ENCODE peak calls at places on chromosomes 1 and 21, in ten cellular contexts. C, W, A, Y, Z, E, J, L, T and B are unnamed samples.

GRCh38 chr1:173356211-173356762 is 120.8 kb upstream of the PRDX6 start:
- DNase-seq in C (no peak), W (no peak), A (no peak), Y (no peak), Z (no peak), E (no peak), J (no peak), L (no peak), T (no peak), B (no peak)

GRCh38 chr1:6859415-6860343 is 74.4 kb downstream of the CAMTA1 start:
- DNase-seq in C (no peak), W (no peak), A (no peak), Y (peak), Z (no peak), E (peak), J (no peak), L (no peak), T (no peak), B (no peak)

GRCh38 chr1:7538033-7538432 is 233.1 kb upstream of the VAMP3 start:
- DNase-seq in C (no peak), W (no peak), A (no peak), Y (peak), Z (no peak), E (no peak), J (no peak), L (no peak), T (no peak), B (no peak)

GRCh38 chr1:5885471-5886139 is 106.6 kb downstream of the NPHP4 start:
- DNase-seq in C (no peak), W (no peak), A (no peak), Y (no peak), Z (no peak), E (no peak), J (no peak), L (no peak), T (no peak), B (no peak)

GRCh38 chr1:226201029-226201593 is 14.6 kb upstream of the ACBD3 start:
- DNase-seq in C (no peak), W (no peak), A (no peak), Y (peak), Z (no peak), E (peak), J (peak), L (no peak), T (no peak), B (no peak)

GRCh38 chr1:16082283-16083038 is 9.0 kb upstream of the FAM131C start:
- DNase-seq in C (peak), W (no peak), A (peak), Y (peak), Z (peak), E (no peak), J (peak), L (peak), T (no peak), B (no peak)

GRCh38 chr1:164644774-164645634 is 86.0 kb downstream of the PBX1 start:
- DNase-seq in C (no peak), W (no peak), A (no peak), Y (no peak), Z (no peak), E (peak), J (peak), L (no peak), T (no peak), B (no peak)

GRCh38 chr1:110185181-110185580 is 24.9 kb upstream of the KCNC4 start:
- DNase-seq in C (no peak), W (no peak), A (no peak), Y (no peak), Z (no peak), E (no peak), J (no peak), L (no peak), T (no peak), B (no peak)

GRCh38 chr1:179083031-179083345 is 1.1 kb downstream of the TOR3A start:
- DNase-seq in C (no peak), W (no peak), A (no peak), Y (peak), Z (no peak), E (no peak), J (no peak), L (no peak), T (no peak), B (no peak)

GRCh38 chr1:200168926-200169325 is 141.4 kb downstream of the NR5A2 start:
- DNase-seq in C (no peak), W (no peak), A (no peak), Y (no peak), Z (no peak), E (no peak), J (no peak), L (no peak), T (no peak), B (no peak)

GRCh38 chr21:45580181-45580575 is 37.9 kb upstream of the SLC19A1 start:
- DNase-seq in C (no peak), W (peak), A (no peak), Y (no peak), Z (no peak), E (no peak), J (no peak), L (no peak), T (no peak), B (no peak)

GRCh38 chr1:204432708-204433107 is 21.1 kb upstream of the PPP1R15B start:
- DNase-seq in C (no peak), W (no peak), A (no peak), Y (no peak), Z (no peak), E (no peak), J (no peak), L (no peak), T (no peak), B (no peak)

GRCh38 chr1:209612646-209613350 is 29.3 kb downstream of the CAMK1G start:
- DNase-seq in C (no peak), W (no peak), A (no peak), Y (no peak), Z (no peak), E (no peak), J (no peak), L (no peak), T (no peak), B (no peak)

GRCh38 chr1:185317886-185318310 is 855 bp upstream of the IVNS1ABP start:
- DNase-seq in C (no peak), W (peak), A (no peak), Y (peak), Z (no peak), E (peak), J (peak), L (peak), T (peak), B (no peak)

GRCh38 chr1:59116920-59117542 is 179.9 kb upstream of the FGGY start:
- DNase-seq in C (no peak), W (no peak), A (peak), Y (peak), Z (peak), E (no peak), J (no peak), L (no peak), T (no peak), B (no peak)

GRCh38 chr1:40450491-40451237 is 388 bp downstream of the ZFP69B start:
- DNase-seq in C (no peak), W (no peak), A (no peak), Y (peak), Z (no peak), E (no peak), J (peak), L (peak), T (no peak), B (peak)

GRCh38 chr1:225874431-225874830 is 7.7 kb downstream of the TMEM63A start:
- DNase-seq in C (no peak), W (no peak), A (no peak), Y (no peak), Z (no peak), E (no peak), J (no peak), L (no peak), T (no peak), B (no peak)

GRCh38 chr21:44064852-44065403 is 42.3 kb upstream of the PWP2 start:
- DNase-seq in C (no peak), W (peak), A (no peak), Y (no peak), Z (no peak), E (no peak), J (no peak), L (no peak), T (no peak), B (no peak)

GRCh38 chr1:32336963-32337675 is 1.1 kb upstream of the MARCKSL1 start:
- DNase-seq in C (no peak), W (no peak), A (no peak), Y (no peak), Z (no peak), E (no peak), J (no peak), L (peak), T (no peak), B (no peak)

GRCh38 chr21:44753357-44753756 is 42.0 kb upstream of the TSPEAR start:
- DNase-seq in C (no peak), W (no peak), A (no peak), Y (no peak), Z (no peak), E (no peak), J (no peak), L (no peak), T (peak), B (no peak)

GRCh38 chr1:59699227-59699847 is 115.4 kb upstream of the HOOK1 start:
- DNase-seq in C (no peak), W (no peak), A (no peak), Y (peak), Z (no peak), E (peak), J (peak), L (no peak), T (no peak), B (no peak)

GRCh38 chr1:30846587-30846986 is 62.0 kb downstream of the SDC3 start:
- DNase-seq in C (no peak), W (no peak), A (no peak), Y (no peak), Z (no peak), E (no peak), J (no peak), L (no peak), T (no peak), B (no peak)

GRCh38 chr1:224124220-224124619 is 10.3 kb downstream of the FBXO28 start:
- DNase-seq in C (no peak), W (no peak), A (no peak), Y (no peak), Z (no peak), E (no peak), J (no peak), L (no peak), T (no peak), B (no peak)

GRCh38 chr21:25961042-25961441 is 209.5 kb downstream of the APP start:
- DNase-seq in C (no peak), W (no peak), A (no peak), Y (peak), Z (peak), E (no peak), J (no peak), L (no peak), T (no peak), B (no peak)

GRCh38 chr1:180228648-180229482 is 1.2 kb upstream of the LHX4 start:
- DNase-seq in C (no peak), W (no peak), A (no peak), Y (no peak), Z (no peak), E (no peak), J (peak), L (no peak), T (no peak), B (no peak)

GRCh38 chr1:75996196-75996595 is 64.0 kb upstream of the ASB17 start:
- DNase-seq in C (no peak), W (no peak), A (no peak), Y (no peak), Z (no peak), E (no peak), J (no peak), L (no peak), T (no peak), B (no peak)

GRCh38 chr1:2868571-2868970 is 67.1 kb upstream of the TTC34 start:
- DNase-seq in C (no peak), W (no peak), A (no peak), Y (no peak), Z (no peak), E (no peak), J (no peak), L (no peak), T (no peak), B (no peak)

GRCh38 chr1:52798331-52798730 is 44.2 kb upstream of the ZYG11A start:
- DNase-seq in C (no peak), W (no peak), A (no peak), Y (no peak), Z (no peak), E (no peak), J (no peak), L (no peak), T (no peak), B (no peak)

GRCh38 chr1:154881820-154882535 is 11.9 kb upstream of the KCNN3 start:
- DNase-seq in C (no peak), W (no peak), A (no peak), Y (no peak), Z (no peak), E (no peak), J (no peak), L (no peak), T (peak), B (no peak)

GRCh38 chr1:19439464-19440171 is 45.7 kb downstream of the CAPZB start:
- DNase-seq in C (no peak), W (no peak), A (no peak), Y (peak), Z (no peak), E (no peak), J (peak), L (no peak), T (no peak), B (peak)